ENCODE peak calls at places on chromosomes 7 and 10, in nine cellular contexts. One of them, this sample, is unnamed.

GRCh38 chr10:124669824-124670654 is 74.1 kb downstream of the FAM53B start:
- DNase-seq in SK-N-SH: peak; percentile 39
- DNase-seq in MM.1S: no peak
- DNase-seq in PC-3: no peak
- DNase-seq in OCI-LY7: no peak
- DNase-seq in HCT116: no peak
- DNase-seq in hepatocyte: no peak
- DNase-seq in GM23338: no peak
- DNase-seq in neural progenitor cell: no peak
- DNase-seq in this sample: no peak

GRCh38 chr7:52540041-52540440 is 495.4 kb upstream of the POM121L12 start:
- DNase-seq in neural progenitor cell: no peak
- DNase-seq in hepatocyte: peak; percentile 17
- DNase-seq in HCT116: no peak
- DNase-seq in OCI-LY7: no peak
- DNase-seq in PC-3: peak; percentile 24
- DNase-seq in SK-N-SH: no peak
- DNase-seq in MM.1S: no peak
- DNase-seq in GM23338: no peak
- DNase-seq in this sample: no peak

GRCh38 chr10:131113892-131114291 is 197.6 kb downstream of the TCERG1L start:
- DNase-seq in GM23338: no peak
- DNase-seq in neural progenitor cell: no peak
- DNase-seq in hepatocyte: no peak
- DNase-seq in OCI-LY7: no peak
- DNase-seq in PC-3: peak; percentile 3
- DNase-seq in MM.1S: no peak
- DNase-seq in SK-N-SH: no peak
- DNase-seq in HCT116: no peak
- DNase-seq in this sample: no peak

GRCh38 chr10:13173619-13174018 is 12.3 kb downstream of the MCM10 start:
- DNase-seq in SK-N-SH: no peak
- DNase-seq in PC-3: no peak
- DNase-seq in neural progenitor cell: no peak
- DNase-seq in MM.1S: no peak
- DNase-seq in HCT116: no peak
- DNase-seq in GM23338: no peak
- DNase-seq in OCI-LY7: no peak
- DNase-seq in hepatocyte: no peak
- DNase-seq in this sample: no peak

GRCh38 chr7:98079891-98080653 is 26.6 kb upstream of the LMTK2 start:
- DNase-seq in neural progenitor cell: peak; percentile 39
- DNase-seq in SK-N-SH: no peak
- DNase-seq in GM23338: no peak
- DNase-seq in PC-3: no peak
- DNase-seq in hepatocyte: no peak
- DNase-seq in MM.1S: no peak
- DNase-seq in HCT116: no peak
- DNase-seq in OCI-LY7: no peak
- DNase-seq in this sample: no peak

GRCh38 chr10:14366760-14367159 is 36.0 kb upstream of the FRMD4A start:
- DNase-seq in PC-3: no peak
- DNase-seq in SK-N-SH: no peak
- DNase-seq in neural progenitor cell: no peak
- DNase-seq in GM23338: no peak
- DNase-seq in OCI-LY7: no peak
- DNase-seq in MM.1S: no peak
- DNase-seq in hepatocyte: no peak
- DNase-seq in HCT116: no peak
- DNase-seq in this sample: no peak

GRCh38 chr10:78211476-78212110 is 177.9 kb downstream of the RPS24 start:
- DNase-seq in neural progenitor cell: peak; percentile 65
- DNase-seq in SK-N-SH: peak; percentile 71
- DNase-seq in GM23338: peak; percentile 35
- DNase-seq in hepatocyte: peak; percentile 69
- DNase-seq in OCI-LY7: peak; percentile 33
- DNase-seq in PC-3: peak; percentile 92
- DNase-seq in MM.1S: no peak
- DNase-seq in HCT116: peak; percentile 6
- DNase-seq in this sample: peak; percentile 79

GRCh38 chr10:69769395-69769989 is 32.2 kb upstream of the COL13A1 start:
- DNase-seq in SK-N-SH: no peak
- DNase-seq in HCT116: peak; percentile 40
- DNase-seq in GM23338: peak; percentile 62
- DNase-seq in neural progenitor cell: peak; percentile 40
- DNase-seq in hepatocyte: peak; percentile 68
- DNase-seq in PC-3: peak; percentile 89
- DNase-seq in MM.1S: no peak
- DNase-seq in OCI-LY7: no peak
- DNase-seq in this sample: peak; percentile 90

GRCh38 chr7:123218866-123219265 is 19.1 kb upstream of the SLC13A1 start:
- DNase-seq in OCI-LY7: no peak
- DNase-seq in MM.1S: no peak
- DNase-seq in PC-3: no peak
- DNase-seq in SK-N-SH: no peak
- DNase-seq in GM23338: no peak
- DNase-seq in hepatocyte: no peak
- DNase-seq in neural progenitor cell: no peak
- DNase-seq in HCT116: no peak
- DNase-seq in this sample: no peak

GRCh38 chr10:110486680-110487410 is 10.9 kb upstream of the DUSP5 start:
- DNase-seq in MM.1S: no peak
- DNase-seq in PC-3: no peak
- DNase-seq in SK-N-SH: no peak
- DNase-seq in hepatocyte: no peak
- DNase-seq in HCT116: no peak
- DNase-seq in GM23338: no peak
- DNase-seq in neural progenitor cell: no peak
- DNase-seq in OCI-LY7: no peak
- DNase-seq in this sample: no peak

DNA sequence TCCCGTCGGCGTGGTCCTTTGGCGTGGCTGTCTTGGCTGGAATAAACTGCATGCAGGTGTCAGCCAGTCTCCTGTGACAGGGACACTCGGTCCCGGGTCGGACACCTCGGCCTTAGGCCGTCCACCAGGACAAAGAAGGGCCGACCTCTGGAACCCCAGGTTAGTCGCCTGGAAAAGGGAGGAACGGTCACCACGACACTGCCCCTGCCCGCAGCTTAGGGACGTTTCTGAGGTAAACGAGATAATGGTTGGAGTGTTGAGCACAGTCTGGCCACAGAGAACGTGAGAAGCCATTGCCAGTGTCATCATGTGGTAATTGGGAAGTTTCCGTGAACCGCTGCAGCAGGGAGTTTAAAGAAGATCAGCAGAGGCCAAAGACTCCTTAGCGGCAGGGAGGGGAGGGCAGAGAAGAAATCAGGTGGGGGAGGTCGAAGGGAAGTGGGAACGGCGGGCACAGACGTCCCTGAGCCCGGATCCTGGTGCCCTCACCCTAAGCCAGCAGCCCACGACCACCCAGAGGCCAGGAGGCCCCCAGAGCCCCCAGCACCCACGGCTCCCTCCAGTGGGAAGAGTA is 73.5 kb upstream of the FAM20C start:
- DNase-seq in SK-N-SH: no peak
- DNase-seq in OCI-LY7: no peak
- DNase-seq in PC-3: no peak
- DNase-seq in GM23338: no peak
- DNase-seq in MM.1S: no peak
- DNase-seq in hepatocyte: peak; percentile 4
- DNase-seq in neural progenitor cell: no peak
- DNase-seq in HCT116: no peak
- DNase-seq in this sample: no peak
- H3K36me3 ChIP-seq in SK-N-SH: no peaks in the 10 kb centered on the region
- H3K36me3 ChIP-seq in OCI-LY7: no peaks in the 10 kb centered on the region
- H3K36me3 ChIP-seq in PC-3: no peaks in the 10 kb centered on the region
- H3K36me3 ChIP-seq in GM23338: no peaks in the 10 kb centered on the region
- H3K36me3 ChIP-seq in MM.1S: no peaks in the 10 kb centered on the region
- H3K36me3 ChIP-seq in hepatocyte: no peaks in the 10 kb centered on the region
- H3K36me3 ChIP-seq in neural progenitor cell: no peaks in the 10 kb centered on the region
- H3K36me3 ChIP-seq in HCT116: no peaks in the 10 kb centered on the region
- H3K36me3 ChIP-seq in this sample: no peaks in the 10 kb centered on the region

DNA sequence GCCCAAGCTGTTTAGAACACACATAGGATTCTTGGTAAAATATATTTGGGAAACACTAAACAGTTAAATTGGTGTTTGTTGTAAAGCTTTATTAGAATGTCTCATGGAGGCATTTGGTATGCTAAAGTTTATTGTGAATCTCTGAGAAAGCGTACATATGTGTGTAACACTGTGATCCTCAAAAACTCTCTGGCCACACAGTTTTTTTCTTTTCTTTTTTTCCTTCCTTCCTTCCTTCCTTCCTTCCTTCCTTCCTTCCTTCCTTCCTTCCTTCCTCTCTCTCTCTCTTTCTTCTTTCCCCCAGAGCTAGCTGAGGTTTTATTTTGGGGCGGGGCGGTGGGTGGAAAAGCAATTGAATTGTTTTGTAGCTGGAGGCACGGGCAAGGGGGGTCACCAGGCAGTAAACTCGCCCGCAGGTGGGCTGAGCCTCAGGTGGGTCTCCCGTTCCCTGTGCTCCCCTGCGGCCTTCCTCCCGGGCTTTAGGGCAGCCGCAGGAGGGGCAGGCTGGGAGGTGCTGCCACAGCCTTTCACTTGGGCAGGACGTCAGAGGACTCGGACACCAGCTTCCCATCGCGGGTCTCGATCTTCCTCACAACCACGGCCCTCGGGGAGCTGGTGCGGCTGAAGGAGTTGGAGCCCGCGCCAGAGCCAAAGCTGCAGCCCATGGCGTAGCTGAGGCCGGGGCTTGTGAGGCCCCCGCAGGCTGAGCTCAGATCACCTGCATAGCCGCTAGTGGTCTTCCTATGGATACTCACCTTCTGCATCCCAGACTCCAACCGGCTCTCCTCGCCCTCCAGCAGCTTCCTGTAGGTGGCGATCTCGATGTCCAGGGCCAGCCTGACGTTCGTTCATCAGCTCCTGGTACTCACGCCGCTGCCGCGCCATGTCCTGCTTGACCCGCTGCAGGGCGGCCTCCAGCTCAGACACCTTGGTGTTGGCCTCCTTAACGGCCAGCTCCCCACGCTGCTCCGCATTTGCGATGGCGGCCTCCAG is 459.0 kb downstream of the GATA3 start:
- DNase-seq in neural progenitor cell: no peak
- DNase-seq in MM.1S: no peak
- DNase-seq in SK-N-SH: no peak
- DNase-seq in HCT116: no peak
- DNase-seq in GM23338: peak; percentile 67
- DNase-seq in hepatocyte: no peak
- DNase-seq in OCI-LY7: no peak
- DNase-seq in PC-3: no peak
- DNase-seq in this sample: no peak
- TF ChIP-seq EZH2phosphoT487 in neural progenitor cell: no peak
- TF ChIP-seq EZH2phosphoT487 in MM.1S: no peak
- TF ChIP-seq EZH2phosphoT487 in SK-N-SH: no peak
- TF ChIP-seq EZH2phosphoT487 in HCT116: no peak
- TF ChIP-seq EZH2phosphoT487 in GM23338: no peak
- TF ChIP-seq EZH2phosphoT487 in hepatocyte: no peak
- TF ChIP-seq EZH2phosphoT487 in OCI-LY7: no peak
- TF ChIP-seq EZH2phosphoT487 in PC-3: no peak
- TF ChIP-seq EZH2phosphoT487 in this sample: no peak

DNA sequence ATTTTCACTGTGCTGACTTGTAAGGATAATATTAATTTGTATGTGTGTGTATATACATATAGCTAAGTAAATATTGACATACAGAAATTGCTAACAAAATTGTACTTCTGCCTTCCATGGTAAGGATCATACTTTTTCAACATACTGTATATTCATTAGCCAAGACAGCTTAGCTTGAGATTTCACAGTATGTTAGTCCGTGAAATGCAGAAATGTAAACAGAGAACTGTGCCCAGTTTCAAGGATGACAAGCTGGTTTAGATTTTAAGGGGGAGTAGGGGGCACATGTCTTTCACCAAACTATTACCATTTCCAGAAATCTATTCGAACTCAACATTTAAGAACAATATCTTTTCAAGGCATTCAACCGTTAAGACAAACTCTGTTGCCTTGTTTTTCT is 182.3 kb downstream of the SORCS1 start:
- DNase-seq in PC-3: no peak
- DNase-seq in hepatocyte: no peak
- DNase-seq in neural progenitor cell: no peak
- DNase-seq in GM23338: no peak
- DNase-seq in HCT116: no peak
- DNase-seq in SK-N-SH: no peak
- DNase-seq in OCI-LY7: no peak
- DNase-seq in MM.1S: no peak
- DNase-seq in this sample: no peak
- H3K36me3 ChIP-seq in PC-3: no peaks in the 10 kb centered on the region
- H3K36me3 ChIP-seq in hepatocyte: no peaks in the 10 kb centered on the region
- H3K36me3 ChIP-seq in neural progenitor cell: no peaks in the 10 kb centered on the region
- H3K36me3 ChIP-seq in GM23338: no peaks in the 10 kb centered on the region
- H3K36me3 ChIP-seq in HCT116: no peaks in the 10 kb centered on the region
- H3K36me3 ChIP-seq in SK-N-SH: no peaks in the 10 kb centered on the region
- H3K36me3 ChIP-seq in OCI-LY7: no peaks in the 10 kb centered on the region
- H3K36me3 ChIP-seq in MM.1S: no peaks in the 10 kb centered on the region
- H3K36me3 ChIP-seq in this sample: no peaks in the 10 kb centered on the region

GRCh38 chr10:43120948-43121290 is 17.3 kb upstream of the CSGALNACT2 start:
- DNase-seq in GM23338: no peak
- DNase-seq in HCT116: no peak
- DNase-seq in SK-N-SH: no peak
- DNase-seq in OCI-LY7: peak; percentile 59
- DNase-seq in hepatocyte: no peak
- DNase-seq in MM.1S: no peak
- DNase-seq in neural progenitor cell: no peak
- DNase-seq in PC-3: no peak
- DNase-seq in this sample: no peak

GRCh38 chr10:43120116-43120947 is 17.9 kb upstream of the CSGALNACT2 start:
- DNase-seq in PC-3: no peak
- DNase-seq in neural progenitor cell: no peak
- DNase-seq in MM.1S: no peak
- DNase-seq in HCT116: no peak
- DNase-seq in hepatocyte: no peak
- DNase-seq in OCI-LY7: no peak
- DNase-seq in GM23338: no peak
- DNase-seq in SK-N-SH: no peak
- DNase-seq in this sample: no peak

GRCh38 chr10:43119416-43120115 is 18.7 kb upstream of the CSGALNACT2 start:
- DNase-seq in HCT116: no peak
- DNase-seq in OCI-LY7: no peak
- DNase-seq in SK-N-SH: no peak
- DNase-seq in MM.1S: no peak
- DNase-seq in GM23338: no peak
- DNase-seq in PC-3: no peak
- DNase-seq in neural progenitor cell: no peak
- DNase-seq in hepatocyte: no peak
- DNase-seq in this sample: no peak

GRCh38 chr10:43122096-43122495 is 16.1 kb upstream of the CSGALNACT2 start:
- DNase-seq in hepatocyte: no peak
- DNase-seq in HCT116: no peak
- DNase-seq in OCI-LY7: no peak
- DNase-seq in neural progenitor cell: no peak
- DNase-seq in MM.1S: no peak
- DNase-seq in SK-N-SH: no peak
- DNase-seq in PC-3: no peak
- DNase-seq in GM23338: no peak
- DNase-seq in this sample: no peak

DNA sequence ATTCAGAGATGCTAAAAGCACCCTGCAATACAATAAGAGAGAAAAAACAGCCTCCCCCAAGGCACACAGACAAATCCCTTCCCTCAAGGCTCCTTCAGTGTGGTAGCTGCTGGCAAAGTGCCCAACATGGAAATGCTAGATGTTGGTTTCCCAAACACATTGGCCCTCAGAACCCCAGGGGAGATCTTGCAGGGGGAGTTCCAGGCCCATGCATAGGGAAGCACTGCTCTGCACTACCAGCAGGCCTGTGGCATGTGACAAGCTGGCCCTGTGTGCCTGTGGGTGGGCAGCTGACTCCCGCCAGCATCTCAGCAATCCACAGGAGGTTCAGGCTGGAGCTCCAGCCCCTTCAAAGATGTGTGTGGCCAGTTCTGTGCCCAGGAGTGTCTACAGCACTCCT is 16.8 kb upstream of the CSGALNACT2 start:
- DNase-seq in GM23338: no peak
- DNase-seq in hepatocyte: no peak
- DNase-seq in HCT116: no peak
- DNase-seq in MM.1S: no peak
- DNase-seq in SK-N-SH: no peak
- DNase-seq in neural progenitor cell: no peak
- DNase-seq in OCI-LY7: no peak
- DNase-seq in PC-3: no peak
- DNase-seq in this sample: no peak
- TF ChIP-seq EZH2phosphoT487 in GM23338: no peak
- TF ChIP-seq EZH2phosphoT487 in hepatocyte: no peak
- TF ChIP-seq EZH2phosphoT487 in HCT116: no peak
- TF ChIP-seq EZH2phosphoT487 in MM.1S: no peak
- TF ChIP-seq EZH2phosphoT487 in SK-N-SH: no peak
- TF ChIP-seq EZH2phosphoT487 in neural progenitor cell: no peak
- TF ChIP-seq EZH2phosphoT487 in OCI-LY7: no peak
- TF ChIP-seq EZH2phosphoT487 in PC-3: no peak
- TF ChIP-seq EZH2phosphoT487 in this sample: no peak

This sample was measured in GM23248.